ENCODE peak calls at places on chromosome 3, in seven cellular contexts. K, V, I, L, W, E and G are unnamed samples.

GRCh38 chr3:19945405-19946290 is 1.2 kb upstream of the RAB5A start:
- DNase-seq in K (no peak), V (no peak), I (no peak), L (no peak), W (no peak), E (peak), G (no peak)

GRCh38 chr3:43379343-43379742 is 93.0 kb downstream of the SNRK start:
- DNase-seq in K (no peak), V (no peak), I (peak), L (peak), W (no peak), E (no peak), G (no peak)

GRCh38 chr3:67647390-67647878 is 7.0 kb downstream of the SUCLG2 start:
- DNase-seq in K (no peak), V (peak), I (peak), L (peak), W (peak), E (peak), G (peak)

GRCh38 chr3:132448211-132448961 is 31.1 kb downstream of the DNAJC13 start:
- DNase-seq in K (no peak), V (peak), I (peak), L (no peak), W (no peak), E (peak), G (peak)

GRCh38 chr3:172334743-172335142 is 113.5 kb downstream of the GHSR start:
- DNase-seq in K (no peak), V (no peak), I (no peak), L (no peak), W (peak), E (no peak), G (no peak)

GRCh38 chr3:98188553-98188952 is 22.1 kb downstream of the OR5H15 start:
- DNase-seq in K (no peak), V (no peak), I (peak), L (no peak), W (peak), E (no peak), G (no peak)

GRCh38 chr3:121431717-121432517 is 113.9 kb downstream of the POLQ start:
- DNase-seq in K (no peak), V (no peak), I (peak), L (peak), W (no peak), E (peak), G (peak)

GRCh38 chr3:143120716-143121239 is 1.2 kb downstream of the CHST2 start:
- DNase-seq in K (peak), V (peak), I (peak), L (no peak), W (peak), E (peak), G (peak)

GRCh38 chr3:131221731-131222130 is 159.8 kb upstream of the NUDT16 start:
- DNase-seq in K (no peak), V (no peak), I (peak), L (peak), W (peak), E (no peak), G (no peak)

GRCh38 chr3:129441782-129442181 is 1.8 kb downstream of the IFT122 start:
- DNase-seq in K (no peak), V (no peak), I (peak), L (no peak), W (no peak), E (no peak), G (peak)

GRCh38 chr3:114848087-114848486 is 299.0 kb downstream of the ZBTB20 start:
- DNase-seq in K (no peak), V (no peak), I (no peak), L (no peak), W (no peak), E (no peak), G (no peak)

GRCh38 chr3:32733631-32734229 is 48.7 kb downstream of the CNOT10 start:
- DNase-seq in K (no peak), V (no peak), I (peak), L (no peak), W (peak), E (no peak), G (no peak)

GRCh38 chr3:125120370-125121122 is 64.7 kb upstream of the HEG1 start:
- DNase-seq in K (peak), V (no peak), I (peak), L (no peak), W (no peak), E (no peak), G (peak)

GRCh38 chr3:32602206-32602605 is 31.5 kb upstream of the DYNC1LI1 start:
- DNase-seq in K (no peak), V (no peak), I (no peak), L (no peak), W (no peak), E (no peak), G (no peak)

GRCh38 chr3:127473244-127474024 is 117.1 kb downstream of the TPRA1 start:
- DNase-seq in K (peak), V (peak), I (no peak), L (no peak), W (peak), E (no peak), G (no peak)

GRCh38 chr3:184338538-184338945 is 1.1 kb downstream of the FAM131A start:
- DNase-seq in K (peak), V (peak), I (peak), L (peak), W (no peak), E (no peak), G (peak)

GRCh38 chr3:133487920-133488540 is 85.5 kb upstream of the CDV3 start:
- DNase-seq in K (no peak), V (no peak), I (peak), L (no peak), W (peak), E (peak), G (no peak)

GRCh38 chr3:194397757-194398312 is 1.2 kb downstream of the GP5 start:
- DNase-seq in K (peak), V (no peak), I (peak), L (no peak), W (no peak), E (no peak), G (no peak)

GRCh38 chr3:127393131-127393820 is 105.4 kb upstream of the PRR20G start:
- DNase-seq in K (no peak), V (no peak), I (no peak), L (no peak), W (no peak), E (no peak), G (no peak)

GRCh38 chr3:72355168-72355567 is 493.1 kb downstream of the SHQ1 start:
- DNase-seq in K (no peak), V (no peak), I (no peak), L (no peak), W (no peak), E (no peak), G (no peak)

GRCh38 chr3:190038050-190038631 is 82.6 kb downstream of the P3H2 start:
- DNase-seq in K (no peak), V (peak), I (peak), L (peak), W (peak), E (peak), G (peak)

GRCh38 chr3:50321844-50322385 is 630 bp downstream of the HYAL2 start:
- DNase-seq in K (no peak), V (no peak), I (no peak), L (no peak), W (no peak), E (no peak), G (peak)

GRCh38 chr3:29322586-29322985 is 41.7 kb downstream of the RBMS3 start:
- DNase-seq in K (no peak), V (no peak), I (no peak), L (no peak), W (no peak), E (no peak), G (no peak)

GRCh38 chr3:75171632-75172230 is 492.4 kb upstream of the FRG2C start:
- DNase-seq in K (no peak), V (no peak), I (peak), L (no peak), W (no peak), E (no peak), G (no peak)

GRCh38 chr3:141930801-141931200 is 54.4 kb downstream of the ATP1B3 start:
- DNase-seq in K (no peak), V (no peak), I (no peak), L (no peak), W (no peak), E (peak), G (no peak)

GRCh38 chr3:15974647-15975046 is 176.9 kb upstream of the ANKRD28 start:
- DNase-seq in K (no peak), V (no peak), I (no peak), L (no peak), W (no peak), E (no peak), G (no peak)

GRCh38 chr3:132569153-132569552 is 27.9 kb upstream of the ACKR4 start:
- DNase-seq in K (no peak), V (no peak), I (no peak), L (no peak), W (no peak), E (no peak), G (no peak)

GRCh38 chr3:136626448-136626847 is 125.7 kb downstream of the STAG1 start:
- DNase-seq in K (no peak), V (no peak), I (no peak), L (no peak), W (no peak), E (no peak), G (no peak)

GRCh38 chr3:120418866-120419490 is 31.8 kb downstream of the FSTL1 start:
- DNase-seq in K (peak), V (peak), I (peak), L (no peak), W (peak), E (peak), G (peak)

GRCh38 chr3:137760341-137761098 is 3.6 kb upstream of the SOX14 start:
- DNase-seq in K (peak), V (no peak), I (no peak), L (no peak), W (no peak), E (no peak), G (no peak)

GRCh38 chr3:48404440-48405342 is 25.2 kb downstream of the PLXNB1 start:
- DNase-seq in K (no peak), V (peak), I (no peak), L (no peak), W (no peak), E (no peak), G (peak)

GRCh38 chr3:170848294-170848917 is 21.6 kb downstream of the RPL22L1 start:
- DNase-seq in K (no peak), V (no peak), I (peak), L (no peak), W (peak), E (no peak), G (no peak)
- TF ChIP-seq CTCF in K (no peak), V (no peak), I (peak), L (peak), W (peak), E (peak), G (peak)

GRCh38 chr3:176647988-176648387 is 549.3 kb downstream of the TBL1XR1 start:
- DNase-seq in K (no peak), V (no peak), I (no peak), L (no peak), W (no peak), E (no peak), G (no peak)

GRCh38 chr3:176651622-176652021 is 545.7 kb downstream of the TBL1XR1 start:
- DNase-seq in K (no peak), V (no peak), I (peak), L (no peak), W (no peak), E (no peak), G (no peak)

GRCh38 chr3:176650478-176650877 is 546.8 kb downstream of the TBL1XR1 start:
- DNase-seq in K (no peak), V (no peak), I (peak), L (no peak), W (peak), E (no peak), G (no peak)
- TF ChIP-seq CTCF in K (peak), V (no peak), I (peak), L (peak), W (no peak), E (no peak), G (no peak)

GRCh38 chr3:159732172-159733111 is 256.2 kb upstream of the IL12A start:
- DNase-seq in K (no peak), V (no peak), I (peak), L (peak), W (peak), E (no peak), G (peak)
- TF ChIP-seq CTCF in K (no peak), V (no peak), I (peak), L (peak), W (no peak), E (no peak), G (no peak)

GRCh38 chr3:66018047-66019033 is 20.4 kb downstream of the MAGI1 start:
- DNase-seq in K (no peak), V (no peak), I (no peak), L (no peak), W (no peak), E (no peak), G (no peak)
- TF ChIP-seq CTCF in K (no peak), V (no peak), I (peak), L (peak), W (no peak), E (no peak), G (no peak)

GRCh38 chr3:58577269-58577821 is at the start of gene FAM107A:
- DNase-seq in K (no peak), V (peak), I (peak), L (no peak), W (no peak), E (peak), G (peak)
- TF ChIP-seq CTCF in K (no peak), V (peak), I (peak), L (peak), W (no peak), E (peak), G (no peak)

DNA sequence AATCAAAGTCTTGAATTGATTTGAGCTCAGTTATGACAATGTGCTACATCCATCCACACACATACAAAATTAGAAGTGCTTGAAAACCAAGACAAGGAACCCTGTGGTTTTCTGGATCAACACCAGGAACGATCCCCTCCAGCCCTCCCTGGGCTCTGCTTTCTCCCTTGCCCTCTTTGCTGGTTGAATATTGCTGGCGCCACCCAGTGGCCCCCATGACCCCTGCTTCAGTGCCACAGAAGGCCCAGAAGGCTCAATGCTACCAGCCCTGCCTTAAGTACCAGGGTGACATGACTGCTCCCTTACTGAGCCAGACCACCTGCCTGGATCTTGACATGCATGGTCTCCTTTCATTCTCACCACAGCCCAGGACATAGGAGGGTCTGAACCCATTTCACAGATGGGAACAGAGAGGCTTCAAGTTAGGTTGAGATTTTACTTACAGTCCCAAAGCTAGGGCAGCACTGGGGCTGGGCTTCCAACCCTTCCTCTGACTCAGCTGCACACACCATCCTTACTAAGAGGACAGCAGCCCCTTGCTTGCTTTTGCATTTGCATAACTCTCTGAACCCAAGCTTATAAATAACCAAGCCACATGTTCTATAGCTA is 15.0 kb downstream of the IL12A start:
- DNase-seq in K (peak), V (peak), I (peak), L (no peak), W (peak), E (peak), G (peak)
- TF ChIP-seq CTCF in K (peak), V (no peak), I (peak), L (peak), W (peak), E (peak), G (no peak)

DNA sequence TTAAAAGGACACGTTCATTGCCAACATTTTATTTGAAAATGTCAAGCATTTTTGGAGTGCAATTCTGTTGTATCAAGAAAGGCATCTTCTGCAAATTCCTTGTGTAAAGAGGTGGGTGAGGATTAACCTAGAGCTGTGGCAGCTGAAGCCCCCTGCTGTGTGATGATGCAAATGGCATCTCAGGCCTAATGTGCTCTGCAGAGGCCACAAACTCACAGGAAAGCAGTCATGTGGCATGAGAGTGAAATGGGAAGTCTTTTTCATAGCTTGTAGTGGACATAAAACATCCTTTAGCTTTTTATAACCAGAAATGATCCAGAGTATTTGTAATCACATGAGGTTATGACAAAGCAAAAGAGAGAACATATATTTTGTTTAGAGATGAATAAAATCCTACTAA is 6.4 kb downstream of the CADM2 start:
- DNase-seq in K (peak), V (no peak), I (peak), L (no peak), W (no peak), E (no peak), G (no peak)
- TF ChIP-seq CTCF in K (peak), V (no peak), I (no peak), L (no peak), W (no peak), E (no peak), G (no peak)